ENCODE peak calls at places on chromosomes 3 and 15, in seven cellular contexts. F, X, Z, N, J, E and B are unnamed samples.

GRCh38 chr3:46707601-46708011 is 6.4 kb downstream of the TMIE start:
- DNase-seq in E (no peak), J (no peak), X (no peak), Z (no peak), N (no peak), F (no peak), B (no peak)

GRCh38 chr3:141485578-141486415 is 1.0 kb upstream of the RASA2 start:
- DNase-seq in X (peak; percentile 63), F (peak; percentile 31), Z (no peak), N (no peak), J (peak; percentile 88), E (no peak), B (peak; percentile 61)

GRCh38 chr3:194485876-194486539 is 794 bp downstream of the ATP13A3 start:
- DNase-seq in J (peak; percentile 46), Z (peak; percentile 44), N (peak; percentile 91), F (no peak), X (no peak), E (peak; percentile 29), B (no peak)

GRCh38 chr3:131708216-131708615 is 205.4 kb upstream of the MRPL3 start:
- DNase-seq in Z (no peak), F (no peak), N (no peak), J (peak; percentile 66), E (no peak), X (peak; percentile 23), B (no peak)

GRCh38 chr3:59573911-59574310 is 524.1 kb upstream of the CFAP20DC start:
- DNase-seq in N (no peak), J (peak; percentile 87), F (no peak), E (peak; percentile 18), X (peak; percentile 79), Z (peak; percentile 68), B (peak; percentile 71)

GRCh38 chr15:92733934-92734521 is 78.5 kb upstream of the FAM174B start:
- DNase-seq in F (peak; percentile 48), X (peak; percentile 52), Z (peak; percentile 21), E (peak; percentile 10), N (no peak), J (peak; percentile 55), B (peak; percentile 40)

GRCh38 chr3:113668015-113668414 is 28.4 kb downstream of the USF3 start:
- DNase-seq in X (peak; percentile 74), N (no peak), F (no peak), J (peak; percentile 50), E (no peak), Z (no peak), B (peak; percentile 79)

GRCh38 chr3:180707921-180708320 is 28.6 kb upstream of the CCDC39 start:
- DNase-seq in E (no peak), N (no peak), Z (no peak), F (no peak), X (no peak), J (no peak), B (no peak)

GRCh38 chr3:75337226-75337900 is 326.8 kb upstream of the FRG2C start:
- DNase-seq in Z (no peak), N (no peak), E (no peak), X (no peak), J (no peak), F (no peak), B (no peak)

GRCh38 chr3:113441051-113441770 is at the start of gene CFAP44:
- DNase-seq in N (no peak), F (no peak), J (peak; percentile 65), E (peak; percentile 78), X (peak; percentile 72), Z (peak; percentile 82), B (peak; percentile 87)

GRCh38 chr3:37922721-37923575 is 61.3 kb downstream of the CTDSPL start:
- DNase-seq in N (peak; percentile 92), E (no peak), F (no peak), Z (peak; percentile 72), J (peak; percentile 62), X (peak; percentile 50), B (peak; percentile 50)

GRCh38 chr15:40567111-40567510 is 2.0 kb upstream of the RPUSD2 start:
- DNase-seq in E (no peak), J (no peak), X (no peak), Z (no peak), N (no peak), F (no peak), B (peak; percentile 23)

GRCh38 chr3:180871901-180872300 is 40.6 kb upstream of the FXR1 start:
- DNase-seq in Z (no peak), N (no peak), J (peak; percentile 74), F (no peak), X (peak; percentile 69), E (peak; percentile 14), B (peak; percentile 4)

GRCh38 chr3:192916455-192917257 is 1.0 kb downstream of the MB21D2 start:
- DNase-seq in J (peak; percentile 76), Z (peak; percentile 84), E (peak; percentile 75), N (peak; percentile 92), F (peak; percentile 35), X (peak; percentile 77), B (peak; percentile 75)

GRCh38 chr3:21729888-21730459 is 21.0 kb downstream of the ZNF385D start:
- DNase-seq in F (no peak), J (no peak), X (peak; percentile 76), Z (no peak), E (no peak), N (no peak), B (peak; percentile 32)

GRCh38 chr15:75531041-75531450 is 48.1 kb downstream of the PTPN9 start:
- DNase-seq in Z (peak; percentile 86), E (peak; percentile 69), N (no peak), F (no peak), X (peak; percentile 68), J (peak; percentile 53), B (peak; percentile 67)

GRCh38 chr3:8282541-8283165 is 219.0 kb upstream of the LMCD1 start:
- DNase-seq in Z (peak; percentile 4), E (no peak), X (no peak), N (no peak), J (no peak), F (no peak), B (no peak)

DNA sequence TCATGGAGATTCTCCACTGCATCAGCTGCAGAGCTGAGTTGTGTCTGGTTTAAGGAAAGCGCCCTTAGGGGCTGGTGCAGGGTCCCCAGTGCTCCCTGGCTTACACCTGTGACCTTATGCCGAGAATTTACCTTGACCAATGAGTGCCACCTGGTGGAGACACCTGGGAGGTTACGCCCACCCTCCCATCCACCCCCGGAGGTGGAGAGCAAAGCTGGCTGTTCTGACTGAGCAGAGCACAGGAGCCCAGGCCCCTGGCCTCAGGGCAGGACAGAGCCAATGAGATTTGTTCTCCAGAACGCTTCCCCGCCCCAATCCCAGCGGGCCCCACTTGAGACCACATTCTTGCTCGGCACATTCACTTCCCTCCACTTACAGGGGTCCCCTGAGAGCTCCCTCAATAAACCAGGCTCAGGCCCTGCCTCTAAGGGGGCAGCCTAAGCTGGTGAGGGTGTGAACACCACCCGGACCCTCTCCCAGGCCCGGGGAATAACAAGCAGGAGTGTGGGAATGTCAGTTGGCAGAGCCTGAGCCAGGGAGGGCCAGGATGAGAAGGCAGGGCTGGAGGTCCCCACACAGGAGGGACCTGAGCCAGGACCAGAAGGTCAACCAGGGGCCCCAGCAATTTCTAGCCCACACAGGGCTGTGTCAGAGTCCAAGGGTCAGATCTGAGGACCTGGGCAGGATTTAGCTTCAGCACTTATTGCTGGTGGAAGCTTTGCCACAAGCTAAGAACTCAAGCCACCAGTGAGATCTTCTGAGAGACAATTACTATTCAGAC is 117.1 kb downstream of the TPRA1 start:
- DNase-seq in N (no peak), X (no peak), Z (no peak), F (peak; percentile 12), J (no peak), E (no peak), B (no peak)
- TF ChIP-seq CTCF in N (no peak), X (peak; percentile 19), Z (no peak), F (no peak), J (no peak), E (peak; percentile 16), B (peak; percentile 21)

GRCh38 chr15:41605566-41605965 is 46.6 kb downstream of the TYRO3 start:
- DNase-seq in J (peak; percentile 41), Z (no peak), E (no peak), X (no peak), F (no peak), N (no peak), B (no peak)

GRCh38 chr15:41599061-41599460 is 40.0 kb downstream of the TYRO3 start:
- DNase-seq in J (no peak), E (no peak), X (no peak), Z (no peak), F (no peak), N (no peak), B (no peak)

GRCh38 chr15:41603941-41604660 is 45.1 kb downstream of the TYRO3 start:
- DNase-seq in E (peak; percentile 66), J (peak; percentile 91), F (peak; percentile 73), X (peak; percentile 83), N (no peak), Z (peak; percentile 76), B (peak; percentile 91)

GRCh38 chr15:41607033-41607432 is 48.0 kb downstream of the TYRO3 start:
- DNase-seq in E (no peak), X (peak; percentile 89), J (peak; percentile 99), N (no peak), Z (no peak), F (no peak), B (peak; percentile 79)

GRCh38 chr15:41603411-41603935 is 44.5 kb downstream of the TYRO3 start:
- DNase-seq in J (no peak), E (no peak), X (no peak), F (no peak), Z (no peak), N (no peak), B (no peak)
- H3K4me3 ChIP-seq in J (no peak overlapping the region), E (no peak overlapping the region), X (no peak overlapping the region), F (no peak overlapping the region), Z (no peak overlapping the region), N (peak overlapping the region; percentile 36), B (no peak overlapping the region)

GRCh38 chr3:43223670-43224364 is 62.5 kb upstream of the SNRK start:
- DNase-seq in F (no peak), N (no peak), E (no peak), J (no peak), Z (no peak), X (peak; percentile 26), B (peak; percentile 58)
- TF ChIP-seq CTCF in F (no peak), N (peak; percentile 30), E (peak; percentile 72), J (peak; percentile 57), Z (no peak), X (peak; percentile 53), B (peak; percentile 67)

GRCh38 chr3:129180461-129180860 is 3.2 kb downstream of the CNBP start:
- DNase-seq in Z (peak; percentile 37), J (peak; percentile 25), X (no peak), F (no peak), N (no peak), E (no peak), B (no peak)
- H3K4me3 ChIP-seq in Z (no peak overlapping the region), J (peak overlapping the region; percentile 97), X (no peak overlapping the region), F (peak overlapping the region; percentile 8), N (peak overlapping the region; percentile 97), E (peak overlapping the region; percentile 95), B (no peak overlapping the region)